ENCODE peak calls at places on chromosomes 13 and 19, in four cellular contexts. Z is cardiac septum, O is osteocyte, C is AG09319. L is an unnamed sample.

GRCh38 chr13:89627991-89628390 is 1719.5 kb upstream of the MIR17HG start:
- DNase-seq in Z (no peak), O (no peak), C (no peak), L (no peak)

GRCh38 chr13:77124423-77124822 is 97.5 kb upstream of the FBXL3 start:
- DNase-seq in Z (no peak), O (no peak), C (no peak), L (no peak)

GRCh38 chr19:54427586-54427985 is 12.3 kb downstream of the TTYH1 start:
- DNase-seq in Z (no peak), O (no peak), C (no peak), L (no peak)

GRCh38 chr13:100625447-100625846 is 36.9 kb upstream of the GGACT start:
- DNase-seq in Z (no peak), O (no peak), C (no peak), L (no peak)

GRCh38 chr19:17073869-17074627 is 1.2 kb downstream of the HAUS8 start:
- DNase-seq in Z (no peak), O (no peak), C (no peak), L (no peak)

GRCh38 chr19:37867831-37868230 is 38.6 kb downstream of the WDR87 start:
- DNase-seq in Z (no peak), O (no peak), C (no peak), L (no peak)

GRCh38 chr19:34220472-34221063 is 33.8 kb upstream of the GARRE1 start:
- DNase-seq in Z (no peak), O (no peak), C (peak), L (peak)

GRCh38 chr13:70708744-70709143 is 600.5 kb upstream of the KLHL1 start:
- DNase-seq in Z (no peak), O (no peak), C (no peak), L (no peak)

GRCh38 chr19:18636969-18637629 is at the start of gene KLHL26:
- DNase-seq in Z (no peak), O (no peak), C (no peak), L (no peak)

GRCh38 chr13:96052655-96053002 is 572 bp downstream of the UGGT2 start:
- DNase-seq in Z (no peak), O (no peak), C (peak), L (peak)

GRCh38 chr19:42693760-42694350 is 46.4 kb downstream of the PSG3 start:
- DNase-seq in Z (no peak), O (no peak), C (peak), L (no peak)

GRCh38 chr19:5635427-5635826 is 12.5 kb downstream of the SAFB start:
- DNase-seq in Z (no peak), O (no peak), C (no peak), L (no peak)

GRCh38 chr19:45826934-45827333 is 11.8 kb upstream of the RSPH6A start:
- DNase-seq in Z (no peak), O (peak), C (no peak), L (no peak)

GRCh38 chr19:9835507-9835949 is 410 bp downstream of the PIN1 start:
- DNase-seq in Z (no peak), O (no peak), C (no peak), L (no peak)

GRCh38 chr19:54418030-54418929 is 3.0 kb downstream of the TTYH1 start:
- DNase-seq in Z (no peak), O (no peak), C (no peak), L (no peak)

GRCh38 chr19:32345261-32346207 is at the start of gene ZNF507:
- DNase-seq in Z (peak), O (peak), C (no peak), L (peak)

GRCh38 chr13:104805346-104805745 is 1730.1 kb downstream of the EFNB2 start:
- DNase-seq in Z (no peak), O (no peak), C (no peak), L (no peak)

GRCh38 chr19:42360787-42361544 is 29.1 kb downstream of the CNFN start:
- DNase-seq in Z (no peak), O (no peak), C (no peak), L (no peak)

GRCh38 chr13:38350114-38350617 is 515 bp downstream of the UFM1 start:
- DNase-seq in Z (peak), O (peak), C (peak), L (peak)

GRCh38 chr13:60398949-60399589 is 2.0 kb downstream of the TDRD3 start:
- DNase-seq in Z (no peak), O (no peak), C (no peak), L (no peak)

GRCh38 chr19:47514869-47515588 is at the start of gene NAPA:
- DNase-seq in Z (peak), O (peak), C (peak), L (peak)

GRCh38 chr13:73138276-73138950 is 79.6 kb downstream of the KLF5 start:
- DNase-seq in Z (no peak), O (no peak), C (peak), L (no peak)

GRCh38 chr19:45150731-45151725 is 9.8 kb downstream of the NKPD1 start:
- DNase-seq in Z (no peak), O (no peak), C (no peak), L (no peak)

GRCh38 chr19:40811478-40812341 is 12.7 kb downstream of the EGLN2 start:
- DNase-seq in Z (no peak), O (no peak), C (no peak), L (no peak)

GRCh38 chr19:4302238-4302630 is at the start of gene TMIGD2:
- DNase-seq in Z (no peak), O (no peak), C (no peak), L (no peak)

GRCh38 chr19:35108730-35109129 is 6.9 kb upstream of the FXYD3 start:
- DNase-seq in Z (no peak), O (no peak), C (no peak), L (no peak)

GRCh38 chr19:43960411-43960810 is 9.4 kb downstream of the ZNF221 start:
- DNase-seq in Z (no peak), O (no peak), C (no peak), L (no peak)

GRCh38 chr19:35081201-35081600 is 34.4 kb upstream of the FXYD3 start:
- DNase-seq in Z (no peak), O (no peak), C (no peak), L (no peak)

GRCh38 chr19:3275068-3275582 is 50.7 kb downstream of the CELF5 start:
- DNase-seq in Z (no peak), O (no peak), C (no peak), L (no peak)

GRCh38 chr13:101649490-101650126 is 197.1 kb downstream of the ITGBL1 start:
- DNase-seq in Z (no peak), O (no peak), C (peak), L (no peak)

GRCh38 chr13:113978741-113979481 is 5.0 kb upstream of the C13orf46 start:
- DNase-seq in Z (no peak), O (no peak), C (no peak), L (no peak)

GRCh38 chr13:108342369-108343289 is 73.1 kb downstream of the TNFSF13B start:
- DNase-seq in Z (no peak), O (no peak), C (no peak), L (no peak)

GRCh38 chr13:107185889-107186288 is 618.0 kb upstream of the ARGLU1 start:
- DNase-seq in Z (no peak), O (no peak), C (no peak), L (no peak)

GRCh38 chr19:33796164-33797100 is at the start of gene KCTD15:
- DNase-seq in Z (no peak), O (no peak), C (no peak), L (no peak)

GRCh38 chr13:95564948-95565347 is 12.4 kb downstream of the CLDN10 start:
- DNase-seq in Z (no peak), O (no peak), C (no peak), L (no peak)

GRCh38 chr13:105908581-105908980 is 626.9 kb downstream of the EFNB2 start:
- DNase-seq in Z (no peak), O (no peak), C (no peak), L (no peak)

GRCh38 chr19:16618248-16618647 is 9.8 kb downstream of the MED26 start:
- DNase-seq in Z (no peak), O (no peak), C (no peak), L (no peak)

GRCh38 chr19:32646556-32646955 is 28.4 kb downstream of the ANKRD27 start:
- DNase-seq in Z (no peak), O (no peak), C (no peak), L (no peak)

GRCh38 chr13:79749556-79749955 is 268.6 kb downstream of the NDFIP2 start:
- DNase-seq in Z (no peak), O (no peak), C (no peak), L (no peak)

GRCh38 chr13:75870397-75870801 is 234.3 kb downstream of the LMO7 start:
- DNase-seq in Z (no peak), O (no peak), C (no peak), L (no peak)

L was measured in omental fat pad.